ENCODE peak calls at places on chromosomes 16 and 17, in eight cellular contexts. H is activated CD8-positive, alpha-beta T cell treated with anti-CD3 and anti-CD28 coated beads for 36 hours; T is sigmoid colon; D is transverse colon; I is neural crest cell; S is suprapubic skin; P is astrocyte of the spinal cord; L is GM12865. E is an unnamed sample.

GRCh38 chr17:41133880-41134735 is 6.2 kb downstream of the KRTAP4-6 start:
- DNase-seq in T (no peak), I (no peak), L (no peak), P (no peak), H (no peak), D (no peak), S (no peak), E (no peak)

GRCh38 chr16:73713817-73714495 is 582.7 kb upstream of the PSMD7 start:
- DNase-seq in L (no peak), H (peak), P (peak), I (peak), S (no peak), T (no peak), D (peak), E (no peak)

GRCh38 chr17:27977751-27978688 is 64.5 kb upstream of the NLK start:
- DNase-seq in T (no peak), L (no peak), D (no peak), P (no peak), H (no peak), I (no peak), S (no peak), E (no peak)

GRCh38 chr17:14211778-14212177 is 24.9 kb downstream of the CDRT15 start:
- DNase-seq in I (no peak), T (no peak), L (no peak), P (no peak), H (peak), S (no peak), D (no peak), E (no peak)

GRCh38 chr17:56290486-56291118 is 137.3 kb downstream of the ANKFN1 start:
- DNase-seq in I (no peak), D (no peak), L (peak), T (no peak), H (no peak), P (peak), S (no peak), E (no peak)

GRCh38 chr16:19589771-19590302 is 34.3 kb downstream of the VPS35L start:
- DNase-seq in P (peak), T (no peak), H (no peak), S (no peak), L (no peak), D (no peak), I (no peak), E (no peak)

GRCh38 chr17:55057184-55057583 is 88.6 kb downstream of the STXBP4 start:
- DNase-seq in T (no peak), D (no peak), L (no peak), H (no peak), I (no peak), P (no peak), S (no peak), E (no peak)

GRCh38 chr16:27195941-27196595 is 7.3 kb upstream of the KDM8 start:
- DNase-seq in S (no peak), T (no peak), L (no peak), I (no peak), P (no peak), H (peak), D (no peak), E (no peak)

GRCh38 chr17:80323982-80324381 is 63.3 kb downstream of the RNF213 start:
- DNase-seq in H (no peak), L (no peak), D (no peak), S (no peak), T (no peak), P (no peak), I (no peak), E (no peak)

GRCh38 chr16:22874394-22874793 is 60.4 kb downstream of the HS3ST2 start:
- DNase-seq in T (no peak), H (no peak), S (no peak), I (no peak), P (no peak), L (no peak), D (no peak), E (no peak)

GRCh38 chr16:50368410-50369132 is at the start of gene BRD7:
- DNase-seq in S (no peak), T (no peak), D (peak), P (peak), I (peak), L (peak), H (peak), E (no peak)

GRCh38 chr17:80445152-80446110 is 30.5 kb downstream of the ENDOV start:
- DNase-seq in I (no peak), P (no peak), L (no peak), D (no peak), S (no peak), H (no peak), T (no peak), E (no peak)

GRCh38 chr17:59756236-59756818 is 48.9 kb downstream of the VMP1 start:
- DNase-seq in T (no peak), L (no peak), S (no peak), P (peak), H (no peak), D (no peak), I (no peak), E (no peak)

GRCh38 chr17:81854974-81855774 is 5.2 kb downstream of the P4HB start:
- DNase-seq in T (no peak), P (no peak), L (peak), H (no peak), I (no peak), S (no peak), D (no peak), E (no peak)

DNA sequence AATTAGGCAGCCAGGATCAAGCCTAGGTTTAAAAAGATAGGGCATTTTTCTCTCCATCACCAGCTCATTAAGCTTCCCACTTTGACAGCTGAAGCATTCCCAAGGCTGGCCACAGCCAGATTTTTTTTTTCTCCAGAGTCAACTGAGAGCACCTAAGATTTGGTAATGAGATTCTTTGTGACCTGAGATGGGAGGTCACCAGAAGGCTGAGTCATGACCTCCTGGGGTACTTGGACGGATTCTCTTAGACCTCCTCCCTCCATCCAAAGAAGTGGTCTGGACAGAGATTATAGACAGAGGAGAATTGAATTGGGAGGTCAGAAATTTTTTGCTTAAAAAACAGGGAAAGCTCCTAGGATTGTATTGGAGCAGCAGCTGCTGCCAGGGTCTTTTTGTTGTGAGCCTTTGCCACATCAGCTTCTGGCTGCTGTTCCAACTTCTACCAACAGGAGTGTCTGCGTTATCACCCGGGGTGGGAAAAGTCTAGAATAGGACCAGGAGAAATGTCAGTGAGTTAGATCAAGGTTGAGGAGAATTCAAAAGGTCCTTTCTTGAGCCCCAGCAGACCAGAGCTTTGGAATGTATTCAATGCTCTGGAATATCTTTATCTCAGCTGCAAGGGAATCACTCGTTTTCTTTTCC is 221.2 kb upstream of the N4BP1 start:
- DNase-seq in I (peak), D (no peak), P (no peak), H (no peak), L (no peak), S (no peak), T (no peak), E (no peak)
- TF ChIP-seq CTCF in I (peak), D (no peak), P (no peak), H (peak), L (peak), S (no peak), T (no peak), E (no peak)

GRCh38 chr16:20940864-20941634 is 40.5 kb downstream of the LYRM1 start:
- DNase-seq in I (no peak), L (no peak), D (no peak), T (no peak), S (no peak), P (no peak), H (peak), E (no peak)

GRCh38 chr16:20941635-20941926 is 41.0 kb downstream of the LYRM1 start:
- DNase-seq in S (no peak), T (no peak), I (no peak), D (no peak), L (no peak), P (no peak), H (no peak), E (no peak)

GRCh38 chr16:20946015-20946629 is 45.6 kb downstream of the LYRM1 start:
- DNase-seq in S (no peak), H (no peak), D (no peak), L (no peak), P (no peak), T (no peak), I (no peak), E (no peak)

GRCh38 chr16:20942271-20942670 is 41.7 kb downstream of the LYRM1 start:
- DNase-seq in I (no peak), L (no peak), H (no peak), P (no peak), D (no peak), T (no peak), S (no peak), E (no peak)

GRCh38 chr16:20944861-20945390 is 44.4 kb downstream of the LYRM1 start:
- DNase-seq in S (no peak), T (no peak), I (no peak), D (no peak), L (peak), H (peak), P (peak), E (no peak)
- TF ChIP-seq CTCF in S (no peak), T (no peak), I (no peak), D (no peak), L (no peak), H (no peak), P (peak), E (peak)

DNA sequence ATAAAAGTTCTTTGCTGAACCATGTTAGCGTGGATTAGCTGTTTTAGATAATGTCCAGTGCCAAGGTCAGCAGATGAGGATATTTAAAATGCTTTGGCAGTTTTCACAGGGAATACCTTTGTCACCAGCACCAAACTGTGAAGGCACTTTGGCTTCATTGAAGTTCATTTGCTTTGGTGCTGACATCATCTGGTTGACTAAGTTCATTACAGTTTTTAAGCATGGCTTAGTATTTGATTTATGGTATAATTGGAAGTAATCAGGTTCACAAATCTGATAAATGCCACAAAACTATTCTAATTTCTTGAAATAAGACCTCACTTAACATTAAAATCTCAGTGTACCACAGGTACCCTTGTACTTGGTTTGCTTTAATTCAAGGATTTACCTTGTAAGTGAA is 4.3 kb downstream of the GID4 start:
- DNase-seq in L (no peak), S (no peak), T (no peak), D (no peak), H (no peak), I (no peak), P (peak), E (no peak)
- TF ChIP-seq CTCF in L (no peak), S (no peak), T (no peak), D (no peak), H (no peak), I (peak), P (peak), E (peak)

DNA sequence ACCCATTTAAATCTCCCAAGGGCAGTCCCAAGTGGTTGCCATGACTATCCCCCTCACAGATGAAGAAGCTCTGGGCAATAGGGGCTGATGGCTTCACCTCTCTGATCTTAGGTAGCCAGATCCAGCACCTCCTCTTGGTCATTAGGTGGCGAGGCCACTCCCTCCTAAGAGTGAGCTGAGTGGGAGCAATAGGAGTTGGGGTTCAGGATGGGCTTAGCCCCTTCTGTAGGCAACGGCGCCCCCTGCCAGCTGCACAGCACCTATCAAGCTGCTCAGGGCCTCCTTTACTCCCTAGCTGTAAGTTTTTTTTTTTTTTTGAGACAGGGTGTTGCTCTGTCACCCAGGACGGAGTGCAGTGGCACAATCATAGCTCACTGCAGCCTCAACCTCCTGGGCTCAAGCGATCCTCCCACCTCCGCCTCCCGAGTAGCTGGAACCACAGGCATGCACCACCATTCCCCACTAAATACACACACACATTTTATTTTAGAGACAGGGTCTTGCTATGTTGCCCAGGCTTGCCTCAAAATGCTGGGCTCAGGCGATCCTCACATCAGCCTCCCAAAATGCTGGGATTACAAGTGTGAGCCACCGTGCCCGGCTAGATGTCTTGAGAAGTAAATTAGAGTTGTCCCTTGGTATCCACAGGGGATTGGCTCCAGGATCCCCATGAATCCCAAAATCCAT is 3.5 kb upstream of the RRAD start:
- DNase-seq in D (peak), T (no peak), H (peak), S (no peak), L (peak), I (no peak), P (peak), E (no peak)
- TF ChIP-seq CTCF in D (peak), T (peak), H (peak), S (no peak), L (peak), I (peak), P (peak), E (peak)

GRCh38 chr17:42675984-42676423 is 790 bp downstream of the PLEKHH3 start:
- DNase-seq in S (no peak), T (peak), P (peak), L (peak), H (no peak), I (no peak), D (peak), E (no peak)
- TF ChIP-seq CTCF in S (no peak), T (no peak), P (no peak), L (no peak), H (no peak), I (peak), D (no peak), E (no peak)

GRCh38 chr16:85620403-85620802 is 7.3 kb downstream of the GSE1 start:
- DNase-seq in T (no peak), S (no peak), L (no peak), H (no peak), P (no peak), D (no peak), I (no peak), E (no peak)
- TF ChIP-seq CTCF in T (no peak), S (no peak), L (no peak), H (no peak), P (no peak), D (no peak), I (no peak), E (no peak)

E was measured in D721Med.